ENCODE peak calls at places on chromosomes 6 and 20, in five cellular contexts. One of them, this sample, is unnamed.

GRCh38 chr6:2244261-2245102 is 923 bp downstream of the GMDS start:
- DNase-seq in AG10803: no peak
- DNase-seq in IMR-90: no peak
- DNase-seq in cardiac fibroblast: no peak
- DNase-seq in astrocyte of the cerebellum: no peak
- DNase-seq in this sample: no peak

GRCh38 chr20:51444472-51444871 is 98.0 kb downstream of the NFATC2 start:
- DNase-seq in AG10803: peak
- DNase-seq in IMR-90: no peak
- DNase-seq in cardiac fibroblast: no peak
- DNase-seq in astrocyte of the cerebellum: no peak
- DNase-seq in this sample: peak

GRCh38 chr6:17334265-17334664 is 53.1 kb downstream of the RBM24 start:
- DNase-seq in AG10803: peak
- DNase-seq in IMR-90: peak
- DNase-seq in cardiac fibroblast: peak
- DNase-seq in astrocyte of the cerebellum: no peak
- DNase-seq in this sample: peak

GRCh38 chr6:48289841-48290240 is 178.8 kb upstream of the PTCHD4 start:
- DNase-seq in AG10803: no peak
- DNase-seq in IMR-90: no peak
- DNase-seq in cardiac fibroblast: no peak
- DNase-seq in astrocyte of the cerebellum: no peak
- DNase-seq in this sample: no peak

GRCh38 chr6:34359438-34360158 is 32.9 kb downstream of the NUDT3 start:
- DNase-seq in AG10803: peak
- DNase-seq in IMR-90: peak
- DNase-seq in cardiac fibroblast: peak
- DNase-seq in astrocyte of the cerebellum: no peak
- DNase-seq in this sample: peak

GRCh38 chr20:36835453-36836198 is 40.3 kb upstream of the TLDC2 start:
- DNase-seq in AG10803: peak
- DNase-seq in IMR-90: peak
- DNase-seq in cardiac fibroblast: peak
- DNase-seq in astrocyte of the cerebellum: peak
- DNase-seq in this sample: peak

GRCh38 chr20:9215539-9215938 is 146.7 kb downstream of the PLCB4 start:
- DNase-seq in AG10803: no peak
- DNase-seq in IMR-90: no peak
- DNase-seq in cardiac fibroblast: peak
- DNase-seq in astrocyte of the cerebellum: no peak
- DNase-seq in this sample: no peak

GRCh38 chr20:4550740-4551139 is 171.0 kb upstream of the PRND start:
- DNase-seq in AG10803: peak
- DNase-seq in IMR-90: peak
- DNase-seq in cardiac fibroblast: peak
- DNase-seq in astrocyte of the cerebellum: no peak
- DNase-seq in this sample: no peak

GRCh38 chr6:105326216-105326615 is 76.7 kb downstream of the PREP start:
- DNase-seq in AG10803: peak
- DNase-seq in IMR-90: peak
- DNase-seq in cardiac fibroblast: peak
- DNase-seq in astrocyte of the cerebellum: peak
- DNase-seq in this sample: peak

GRCh38 chr6:64121166-64121565 is 485.6 kb downstream of the PHF3 start:
- DNase-seq in AG10803: no peak
- DNase-seq in IMR-90: no peak
- DNase-seq in cardiac fibroblast: no peak
- DNase-seq in astrocyte of the cerebellum: no peak
- DNase-seq in this sample: no peak

GRCh38 chr6:75735491-75736186 is 13.4 kb upstream of the MYO6 start:
- DNase-seq in AG10803: peak
- DNase-seq in IMR-90: peak
- DNase-seq in cardiac fibroblast: peak
- DNase-seq in astrocyte of the cerebellum: no peak
- DNase-seq in this sample: peak

GRCh38 chr20:37925265-37926165 is 22.6 kb downstream of the VSTM2L start:
- DNase-seq in AG10803: no peak
- DNase-seq in IMR-90: no peak
- DNase-seq in cardiac fibroblast: no peak
- DNase-seq in astrocyte of the cerebellum: no peak
- DNase-seq in this sample: no peak

GRCh38 chr6:170097505-170098427 is 193.1 kb downstream of the DLL1 start:
- DNase-seq in AG10803: no peak
- DNase-seq in IMR-90: no peak
- DNase-seq in cardiac fibroblast: no peak
- DNase-seq in astrocyte of the cerebellum: no peak
- DNase-seq in this sample: no peak

GRCh38 chr20:32343438-32343837 is 14.7 kb upstream of the ASXL1 start:
- DNase-seq in AG10803: peak
- DNase-seq in IMR-90: peak
- DNase-seq in cardiac fibroblast: peak
- DNase-seq in astrocyte of the cerebellum: no peak
- DNase-seq in this sample: peak

GRCh38 chr6:42714098-42714761 is 8.2 kb downstream of the PRPH2 start:
- DNase-seq in AG10803: no peak
- DNase-seq in IMR-90: peak
- DNase-seq in cardiac fibroblast: peak
- DNase-seq in astrocyte of the cerebellum: no peak
- DNase-seq in this sample: peak

GRCh38 chr6:6728169-6728941 is 139.8 kb downstream of the LY86 start:
- DNase-seq in AG10803: no peak
- DNase-seq in IMR-90: no peak
- DNase-seq in cardiac fibroblast: no peak
- DNase-seq in astrocyte of the cerebellum: no peak
- DNase-seq in this sample: no peak

GRCh38 chr6:137664183-137664582 is 170.0 kb upstream of the OLIG3 start:
- DNase-seq in AG10803: no peak
- DNase-seq in IMR-90: no peak
- DNase-seq in cardiac fibroblast: no peak
- DNase-seq in astrocyte of the cerebellum: no peak
- DNase-seq in this sample: no peak

GRCh38 chr6:28107506-28107905 is 16.9 kb upstream of the ZSCAN16 start:
- DNase-seq in AG10803: no peak
- DNase-seq in IMR-90: no peak
- DNase-seq in cardiac fibroblast: no peak
- DNase-seq in astrocyte of the cerebellum: no peak
- DNase-seq in this sample: no peak

GRCh38 chr6:21522773-21523490 is 70.6 kb upstream of the SOX4 start:
- DNase-seq in AG10803: no peak
- DNase-seq in IMR-90: no peak
- DNase-seq in cardiac fibroblast: no peak
- DNase-seq in astrocyte of the cerebellum: no peak
- DNase-seq in this sample: no peak

GRCh38 chr20:48684501-48685041 is 143.2 kb downstream of the PREX1 start:
- DNase-seq in AG10803: no peak
- DNase-seq in IMR-90: no peak
- DNase-seq in cardiac fibroblast: no peak
- DNase-seq in astrocyte of the cerebellum: no peak
- DNase-seq in this sample: no peak

DNA sequence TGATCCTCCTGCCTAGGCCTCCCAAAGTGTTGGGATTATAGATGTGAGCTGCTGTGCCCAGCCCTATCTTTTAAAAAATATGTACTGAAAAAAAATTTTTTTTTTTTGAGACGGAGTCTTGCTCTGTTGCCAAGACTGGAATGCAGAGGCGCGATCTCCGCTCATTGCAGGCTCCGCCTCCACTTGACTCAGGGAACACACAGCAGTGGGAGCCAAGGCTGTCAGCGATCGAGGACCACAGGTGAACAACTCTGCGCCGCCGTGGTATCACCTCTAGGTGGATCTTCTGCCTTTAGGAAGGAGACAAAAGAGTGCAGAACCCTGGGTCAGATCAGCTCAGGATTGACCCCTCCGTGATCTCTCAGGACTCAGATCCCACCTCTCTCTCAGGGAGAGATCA is 13.7 kb downstream of the RAET1E start:
- DNase-seq in AG10803: no peak
- DNase-seq in IMR-90: peak
- DNase-seq in cardiac fibroblast: peak
- DNase-seq in astrocyte of the cerebellum: no peak
- DNase-seq in this sample: peak
- TF ChIP-seq CTCF in AG10803: no peak
- TF ChIP-seq CTCF in IMR-90: no peak
- TF ChIP-seq CTCF in cardiac fibroblast: no peak
- TF ChIP-seq CTCF in astrocyte of the cerebellum: no peak
- TF ChIP-seq CTCF in this sample: no peak

GRCh38 chr6:143061597-143062385 is 1.1 kb downstream of the AIG1 start:
- DNase-seq in AG10803: no peak
- DNase-seq in IMR-90: peak
- DNase-seq in cardiac fibroblast: peak
- DNase-seq in astrocyte of the cerebellum: no peak
- DNase-seq in this sample: peak
- H3K4me3 ChIP-seq in AG10803: peak
- H3K4me3 ChIP-seq in IMR-90: peak
- H3K4me3 ChIP-seq in cardiac fibroblast: no peak
- H3K4me3 ChIP-seq in astrocyte of the cerebellum: peak
- H3K4me3 ChIP-seq in this sample: peak

GRCh38 chr6:124873066-124873410 is 89.2 kb upstream of the RNF217 start:
- DNase-seq in AG10803: no peak
- DNase-seq in IMR-90: no peak
- DNase-seq in cardiac fibroblast: no peak
- DNase-seq in astrocyte of the cerebellum: no peak
- DNase-seq in this sample: no peak

GRCh38 chr6:124869412-124869811 is 92.8 kb upstream of the RNF217 start:
- DNase-seq in AG10803: peak
- DNase-seq in IMR-90: peak
- DNase-seq in cardiac fibroblast: peak
- DNase-seq in astrocyte of the cerebellum: no peak
- DNase-seq in this sample: peak

GRCh38 chr6:124872361-124873065 is 89.7 kb upstream of the RNF217 start:
- DNase-seq in AG10803: no peak
- DNase-seq in IMR-90: no peak
- DNase-seq in cardiac fibroblast: no peak
- DNase-seq in astrocyte of the cerebellum: no peak
- DNase-seq in this sample: no peak

GRCh38 chr6:124868476-124868875 is 93.8 kb upstream of the RNF217 start:
- DNase-seq in AG10803: no peak
- DNase-seq in IMR-90: peak
- DNase-seq in cardiac fibroblast: no peak
- DNase-seq in astrocyte of the cerebellum: no peak
- DNase-seq in this sample: peak

GRCh38 chr6:124870611-124871201 is 91.5 kb upstream of the RNF217 start:
- DNase-seq in AG10803: peak
- DNase-seq in IMR-90: peak
- DNase-seq in cardiac fibroblast: peak
- DNase-seq in astrocyte of the cerebellum: peak
- DNase-seq in this sample: peak
- TF ChIP-seq CTCF in AG10803: peak
- TF ChIP-seq CTCF in IMR-90: peak
- TF ChIP-seq CTCF in cardiac fibroblast: peak
- TF ChIP-seq CTCF in astrocyte of the cerebellum: peak
- TF ChIP-seq CTCF in this sample: peak

DNA sequence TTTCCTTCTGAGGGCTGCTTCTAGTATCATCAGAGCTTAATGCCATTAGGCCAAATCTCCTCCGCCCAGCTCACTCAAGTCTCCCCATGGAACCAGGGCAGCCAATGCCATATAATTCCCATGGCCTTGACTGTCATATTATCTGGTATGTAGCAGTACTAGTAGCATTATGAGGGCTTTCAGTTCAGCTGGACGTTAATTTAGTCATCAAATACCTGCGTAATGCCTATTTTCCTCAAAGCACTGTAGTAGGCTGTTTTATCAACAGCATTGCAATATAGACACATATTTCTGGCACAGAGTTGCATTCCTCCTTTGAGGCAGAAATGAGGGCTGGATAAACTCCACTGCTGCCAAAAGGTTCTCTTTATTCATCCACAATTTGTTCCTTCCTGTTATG is 1.7 kb downstream of the KCTD20 start:
- DNase-seq in AG10803: peak
- DNase-seq in IMR-90: peak
- DNase-seq in cardiac fibroblast: peak
- DNase-seq in astrocyte of the cerebellum: peak
- DNase-seq in this sample: peak
- H3K4me3 ChIP-seq in AG10803: peak
- H3K4me3 ChIP-seq in IMR-90: peak
- H3K4me3 ChIP-seq in cardiac fibroblast: peak
- H3K4me3 ChIP-seq in astrocyte of the cerebellum: peak
- H3K4me3 ChIP-seq in this sample: peak

GRCh38 chr20:53382263-53382844 is 211.3 kb downstream of the ZNF217 start:
- DNase-seq in AG10803: no peak
- DNase-seq in IMR-90: no peak
- DNase-seq in cardiac fibroblast: no peak
- DNase-seq in astrocyte of the cerebellum: no peak
- DNase-seq in this sample: no peak
- TF ChIP-seq CTCF in AG10803: no peak
- TF ChIP-seq CTCF in IMR-90: no peak
- TF ChIP-seq CTCF in cardiac fibroblast: no peak
- TF ChIP-seq CTCF in astrocyte of the cerebellum: no peak
- TF ChIP-seq CTCF in this sample: no peak

GRCh38 chr6:144439016-144439415 is 153.9 kb downstream of the UTRN start:
- DNase-seq in AG10803: no peak
- DNase-seq in IMR-90: no peak
- DNase-seq in cardiac fibroblast: peak
- DNase-seq in astrocyte of the cerebellum: no peak
- DNase-seq in this sample: no peak

GRCh38 chr6:144437105-144437504 is 152.0 kb downstream of the UTRN start:
- DNase-seq in AG10803: no peak
- DNase-seq in IMR-90: no peak
- DNase-seq in cardiac fibroblast: no peak
- DNase-seq in astrocyte of the cerebellum: no peak
- DNase-seq in this sample: no peak

GRCh38 chr6:144435602-144436426 is 150.7 kb downstream of the UTRN start:
- DNase-seq in AG10803: no peak
- DNase-seq in IMR-90: no peak
- DNase-seq in cardiac fibroblast: no peak
- DNase-seq in astrocyte of the cerebellum: no peak
- DNase-seq in this sample: no peak

GRCh38 chr6:144434308-144434990 is 149.3 kb downstream of the UTRN start:
- DNase-seq in AG10803: peak
- DNase-seq in IMR-90: peak
- DNase-seq in cardiac fibroblast: peak
- DNase-seq in astrocyte of the cerebellum: peak
- DNase-seq in this sample: peak

DNA sequence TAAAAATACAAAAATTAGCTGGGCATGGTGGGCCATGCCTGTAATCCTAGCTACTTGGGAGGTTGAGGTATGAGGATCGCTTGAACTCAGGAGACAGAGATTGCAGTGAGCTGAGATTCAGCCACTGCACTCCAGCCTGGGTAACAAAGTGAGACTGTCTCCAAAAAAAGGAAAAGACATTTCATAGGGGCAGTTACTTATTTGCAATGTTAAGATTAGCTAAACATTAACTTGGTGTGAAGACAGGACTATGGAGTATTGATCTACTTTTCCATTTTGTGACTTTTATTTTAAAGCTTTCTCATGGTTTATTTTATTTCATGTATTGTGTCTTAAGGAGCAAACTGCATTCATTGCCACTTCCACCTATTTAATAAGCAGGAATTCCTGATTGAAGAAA is 153.0 kb downstream of the UTRN start:
- DNase-seq in AG10803: no peak
- DNase-seq in IMR-90: no peak
- DNase-seq in cardiac fibroblast: no peak
- DNase-seq in astrocyte of the cerebellum: no peak
- DNase-seq in this sample: no peak
- H3K4me3 ChIP-seq in AG10803: no peak
- H3K4me3 ChIP-seq in IMR-90: no peak
- H3K4me3 ChIP-seq in cardiac fibroblast: no peak
- H3K4me3 ChIP-seq in astrocyte of the cerebellum: no peak
- H3K4me3 ChIP-seq in this sample: no peak

This sample was measured in fibroblast of the aortic adventitia.